ENCODE peak calls at places on chromosomes 4 and X, in four cellular contexts. N is esophagus squamous epithelium, T is Panc1, W is IMR-90. B is an unnamed sample.
A peak's percentile ranks its signal among the peaks of the same experiment; 100 is the strongest.

GRCh38 chr4:82704156-82704555 is 94.4 kb downstream of the SCD5 start:
- DNase-seq in T (no peak), W (peak; percentile 19), N (no peak), B (no peak)

GRCh38 chr4:28287837-28288236 is 1427.2 kb downstream of the STIM2 start:
- DNase-seq in W (peak; percentile 100), T (no peak), N (no peak), B (no peak)

GRCh38 chrX:10017866-10018265 is 50.7 kb downstream of the CLDN34 start:
- DNase-seq in T (no peak), W (peak; percentile 65), N (no peak), B (peak; percentile 65)

GRCh38 chr4:127139788-127140286 is 492.9 kb upstream of the INTU start:
- DNase-seq in W (no peak), T (no peak), N (no peak), B (no peak)

GRCh38 chr4:16100833-16101232 is 17.0 kb upstream of the PROM1 start:
- DNase-seq in W (no peak), T (no peak), N (no peak), B (no peak)

GRCh38 chr4:45063701-45064100 is 337.3 kb upstream of the GNPDA2 start:
- DNase-seq in W (no peak), T (no peak), N (no peak), B (no peak)

GRCh38 chr4:155473420-155474095 is 96.8 kb upstream of the MAP9 start:
- DNase-seq in W (peak; percentile 30), N (no peak), T (no peak), B (no peak)

GRCh38 chr4:113616443-113616842 is 145.1 kb downstream of the CAMK2D start:
- DNase-seq in T (no peak), W (no peak), N (no peak), B (no peak)

GRCh38 chr4:48960988-48961635 is 25.0 kb upstream of the CWH43 start:
- DNase-seq in T (no peak), W (no peak), N (no peak), B (no peak)

GRCh38 chr4:119041951-119042560 is 93.6 kb upstream of the MYOZ2 start:
- DNase-seq in T (peak; percentile 39), W (peak; percentile 83), N (no peak), B (peak; percentile 67)

GRCh38 chr4:139656614-139657486 is 8.8 kb upstream of the MGST2 start:
- DNase-seq in N (no peak), T (no peak), W (peak; percentile 78), B (peak; percentile 74)

GRCh38 chr4:168585168-168586091 is 88.6 kb downstream of the PALLD start:
- DNase-seq in W (peak; percentile 82), N (no peak), T (no peak), B (peak; percentile 63)

GRCh38 chrX:148443216-148443615 is 57.2 kb upstream of the AFF2 start:
- DNase-seq in W (no peak), T (no peak), N (no peak), B (no peak)

B was measured in HCT116.